ENCODE peak calls at places on chromosomes 3 and 15, in six cellular contexts. S is fibroblast of lung, Q is uterus, K is aorta, W is H9, Y is tibial artery. N is an unnamed sample. For H3K27me3, the result is how much of the 10 kb centered on the place peaks cover.

GRCh38 chr15:25710184-25710583 is 152.9 kb downstream of the ATP10A start:
- DNase-seq in S (no peak), Q (peak), K (peak), W (peak), Y (peak), N (peak)

GRCh38 chr3:44206301-44206700 is 35.4 kb upstream of the TOPAZ1 start:
- DNase-seq in S (no peak), Q (no peak), K (no peak), W (no peak), Y (no peak), N (no peak)

GRCh38 chr3:182671942-182672341 is 121.4 kb upstream of the ATP11B start:
- DNase-seq in S (no peak), Q (no peak), K (no peak), W (no peak), Y (no peak), N (no peak)

GRCh38 chr15:45114076-45114750 is at the start of the genes DUOX2 and DUOXA2:
- DNase-seq in S (no peak), Q (no peak), K (peak), W (no peak), Y (no peak), N (peak)

GRCh38 chr3:63519426-63519825 is 133.0 kb upstream of the SNTN start:
- DNase-seq in S (peak), Q (no peak), K (no peak), W (no peak), Y (no peak), N (no peak)

GRCh38 chr3:125359700-125360099 is 15.4 kb downstream of the ZNF148 start:
- DNase-seq in S (no peak), Q (no peak), K (no peak), W (no peak), Y (no peak), N (no peak)

GRCh38 chr3:101193957-101194356 is 126.4 kb downstream of the IMPG2 start:
- DNase-seq in S (no peak), Q (no peak), K (no peak), W (no peak), Y (no peak), N (no peak)

GRCh38 chr3:147392083-147392916 is 14.0 kb downstream of the ZIC4 start:
- DNase-seq in S (no peak), Q (no peak), K (peak), W (peak), Y (no peak), N (peak)

GRCh38 chr3:95049841-95050240 is 987.0 kb downstream of the NSUN3 start:
- DNase-seq in S (no peak), Q (no peak), K (no peak), W (no peak), Y (no peak), N (no peak)

GRCh38 chr15:75158402-75158801 is 43.3 kb upstream of the C15orf39 start:
- DNase-seq in S (no peak), Q (no peak), K (no peak), W (no peak), Y (no peak), N (no peak)

GRCh38 chr3:50655009-50655830 is 19.5 kb upstream of the DOCK3 start:
- DNase-seq in S (no peak), Q (no peak), K (peak), W (no peak), Y (peak), N (no peak)

GRCh38 chr3:190595212-190595795 is 81.4 kb downstream of the IL1RAP start:
- DNase-seq in S (no peak), Q (no peak), K (no peak), W (no peak), Y (no peak), N (no peak)

GRCh38 chr3:52892625-52893311 is 4.6 kb downstream of the STIMATE start:
- DNase-seq in S (no peak), Q (no peak), K (no peak), W (no peak), Y (no peak), N (no peak)

GRCh38 chr15:38589502-38589901 is 24.9 kb upstream of the RASGRP1 start:
- DNase-seq in S (peak), Q (no peak), K (no peak), W (no peak), Y (no peak), N (no peak)

GRCh38 chr15:55267401-55268053 is 22.1 kb downstream of the RAB27A start:
- DNase-seq in S (peak), Q (no peak), K (no peak), W (no peak), Y (peak), N (no peak)

GRCh38 chr3:52054689-52055511 is 1.5 kb downstream of the DUSP7 start:
- DNase-seq in S (no peak), Q (peak), K (no peak), W (peak), Y (no peak), N (peak)

GRCh38 chr15:79403501-79403900 is 28.6 kb upstream of the MINAR1 start:
- DNase-seq in S (no peak), Q (no peak), K (no peak), W (no peak), Y (no peak), N (no peak)

GRCh38 chr3:127610105-127610504 is 11.9 kb downstream of the MCM2 start:
- DNase-seq in S (no peak), Q (no peak), K (peak), W (no peak), Y (no peak), N (no peak)

GRCh38 chr3:15572138-15572537 is 29.2 kb downstream of the HACL1 start:
- DNase-seq in S (no peak), Q (no peak), K (no peak), W (no peak), Y (no peak), N (no peak)

GRCh38 chr15:79051941-79052731 is 38.4 kb downstream of the RASGRF1 start:
- DNase-seq in S (no peak), Q (no peak), K (no peak), W (no peak), Y (no peak), N (no peak)

GRCh38 chr3:24689353-24689752 is 194.7 kb upstream of the THRB start:
- DNase-seq in S (no peak), Q (no peak), K (no peak), W (no peak), Y (no peak), N (no peak)

GRCh38 chr3:23402728-23403505 is 199.8 kb downstream of the UBE2E2 start:
- DNase-seq in S (no peak), Q (no peak), K (no peak), W (no peak), Y (no peak), N (no peak)

GRCh38 chr3:140552403-140552802 is 125.5 kb upstream of the TRIM42 start:
- DNase-seq in S (no peak), Q (no peak), K (no peak), W (no peak), Y (no peak), N (peak)

GRCh38 chr3:89957461-89957860 is 850.0 kb downstream of the EPHA3 start:
- DNase-seq in S (no peak), Q (no peak), K (no peak), W (no peak), Y (no peak), N (no peak)

GRCh38 chr3:136955813-136956212 is 2.0 kb upstream of the IL20RB start:
- DNase-seq in S (peak), Q (no peak), K (no peak), W (no peak), Y (no peak), N (no peak)

GRCh38 chr3:4828279-4829030 is 150.8 kb upstream of the BHLHE40 start:
- DNase-seq in S (peak), Q (no peak), K (no peak), W (no peak), Y (peak), N (no peak)

GRCh38 chr3:60917136-60917535 is 334.1 kb downstream of the FHIT start:
- DNase-seq in S (no peak), Q (no peak), K (no peak), W (no peak), Y (no peak), N (no peak)

GRCh38 chr3:128006061-128006470 is 46.2 kb upstream of the SEC61A1 start:
- DNase-seq in S (no peak), Q (no peak), K (no peak), W (no peak), Y (no peak), N (peak)

GRCh38 chr15:87734571-87735373 is 521.8 kb downstream of the NTRK3 start:
- DNase-seq in S (no peak), Q (no peak), K (no peak), W (no peak), Y (no peak), N (no peak)

GRCh38 chr3:31968391-31968926 is 12.6 kb downstream of the OSBPL10 start:
- DNase-seq in S (peak), Q (no peak), K (no peak), W (no peak), Y (no peak), N (no peak)

GRCh38 chr3:54863366-54863765 is 64.5 kb downstream of the LRTM1 start:
- DNase-seq in S (no peak), Q (no peak), K (no peak), W (no peak), Y (no peak), N (no peak)

GRCh38 chr3:156676467-156677119 is 2.2 kb downstream of the TIPARP start:
- DNase-seq in S (no peak), Q (no peak), K (no peak), W (no peak), Y (no peak), N (no peak)

GRCh38 chr15:67105065-67105951 is 39.9 kb downstream of the SMAD3 start:
- DNase-seq in S (peak), Q (peak), K (peak), W (no peak), Y (peak), N (no peak)

GRCh38 chr3:156583469-156583868 is 28.6 kb upstream of the SSR3 start:
- DNase-seq in S (no peak), Q (no peak), K (no peak), W (no peak), Y (no peak), N (no peak)

DNA sequence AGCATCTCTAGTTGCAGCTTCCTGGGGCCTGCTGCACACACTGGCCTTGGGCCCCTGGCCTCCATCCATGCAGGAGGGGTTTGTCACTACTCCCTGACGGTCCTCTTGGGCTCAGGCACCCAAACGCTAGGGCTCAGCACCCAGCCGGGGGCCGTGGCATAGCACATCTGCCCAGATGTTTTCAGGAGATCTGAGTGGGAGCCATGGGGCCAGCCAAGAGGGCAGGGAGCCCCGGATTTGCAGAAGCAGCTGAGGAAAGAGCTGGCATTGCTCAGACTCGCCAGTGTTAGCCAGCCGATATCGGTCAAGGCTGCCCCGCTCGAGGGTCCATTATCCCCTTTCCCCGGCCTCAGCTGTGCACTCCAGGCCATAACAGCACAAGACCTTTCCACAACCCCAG is 1.5 kb upstream of the ALDH1A3 start:
- DNase-seq in S (no peak), Q (no peak), K (no peak), W (no peak), Y (no peak), N (no peak)
- H3K27me3 ChIP-seq in S (under half), Q (under half), K (under half), W (under half), Y (under half), N (half or more)

GRCh38 chr15:76345880-76346665 is 9.5 kb downstream of the ISL2 start:
- DNase-seq in S (no peak), Q (no peak), K (no peak), W (peak), Y (no peak), N (peak)

GRCh38 chr15:76353023-76353577 is 16.5 kb downstream of the ISL2 start:
- DNase-seq in S (no peak), Q (no peak), K (no peak), W (no peak), Y (no peak), N (no peak)

GRCh38 chr15:76347507-76348055 is 11.0 kb downstream of the ISL2 start:
- DNase-seq in S (no peak), Q (no peak), K (no peak), W (no peak), Y (no peak), N (no peak)

GRCh38 chr15:76346666-76347506 is 10.3 kb downstream of the ISL2 start:
- DNase-seq in S (peak), Q (no peak), K (no peak), W (peak), Y (no peak), N (peak)

DNA sequence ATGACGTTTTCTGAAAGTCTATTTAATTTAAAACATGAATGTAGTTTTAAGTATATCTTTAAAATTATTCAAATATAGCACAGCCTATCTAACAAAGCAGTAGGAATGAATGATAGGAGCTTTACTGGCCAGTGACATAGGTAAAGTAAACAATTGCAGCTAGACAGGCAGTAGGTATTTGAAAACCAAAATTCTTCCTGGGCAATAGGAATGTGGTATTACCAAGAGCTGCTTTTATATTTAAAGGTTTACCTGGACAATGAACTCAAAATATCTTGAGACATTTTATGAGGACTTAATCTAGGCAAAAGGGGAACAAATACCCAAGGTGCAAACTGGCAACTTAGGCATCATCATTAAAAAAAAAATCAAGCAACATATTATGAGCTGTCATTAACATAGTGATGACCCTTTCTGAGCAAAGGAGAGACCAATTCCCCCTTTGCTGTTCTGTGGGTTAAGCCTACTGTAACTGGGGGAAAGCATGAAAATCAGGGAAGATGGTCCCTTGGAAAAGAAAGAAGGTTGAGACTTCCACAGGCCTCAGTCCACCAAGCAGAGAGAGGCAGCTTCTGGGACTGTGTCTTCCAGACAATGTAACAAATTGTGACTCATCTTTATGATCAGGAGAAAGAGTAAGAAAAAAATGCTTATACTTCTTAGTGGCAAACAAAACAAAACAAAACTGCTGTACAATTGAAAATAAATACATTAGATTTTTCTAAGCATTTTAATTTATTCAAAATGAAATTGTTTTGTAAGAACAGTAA is 12.9 kb downstream of the ISL2 start:
- DNase-seq in S (no peak), Q (no peak), K (no peak), W (no peak), Y (no peak), N (no peak)
- H3K27me3 ChIP-seq in S (under half), Q (under half), K (under half), W (under half), Y (under half), N (half or more)

GRCh38 chr15:52784799-52785671 is 5.1 kb downstream of the ONECUT1 start:
- DNase-seq in S (no peak), Q (no peak), K (no peak), W (peak), Y (no peak), N (peak)
- H3K27me3 ChIP-seq in S (half or more), Q (half or more), K (under half), W (half or more), Y (under half), N (half or more)

GRCh38 chr15:41505776-41506175 is 7.9 kb downstream of the LTK start:
- DNase-seq in S (no peak), Q (no peak), K (no peak), W (no peak), Y (no peak), N (no peak)
- H3K27me3 ChIP-seq in S (under half), Q (under half), K (under half), W (half or more), Y (under half), N (half or more)

GRCh38 chr15:37111427-37111717 is 11.0 kb upstream of the MEIS2 start:
- DNase-seq in S (no peak), Q (no peak), K (no peak), W (no peak), Y (no peak), N (no peak)
- H3K27me3 ChIP-seq in S (under half), Q (under half), K (under half), W (half or more), Y (under half), N (half or more)

GRCh38 chr15:62164500-62165028 is 521 bp downstream of the C2CD4B start:
- DNase-seq in S (no peak), Q (no peak), K (peak), W (peak), Y (no peak), N (peak)
- H3K27me3 ChIP-seq in S (under half), Q (under half), K (under half), W (under half), Y (under half), N (half or more)

DNA sequence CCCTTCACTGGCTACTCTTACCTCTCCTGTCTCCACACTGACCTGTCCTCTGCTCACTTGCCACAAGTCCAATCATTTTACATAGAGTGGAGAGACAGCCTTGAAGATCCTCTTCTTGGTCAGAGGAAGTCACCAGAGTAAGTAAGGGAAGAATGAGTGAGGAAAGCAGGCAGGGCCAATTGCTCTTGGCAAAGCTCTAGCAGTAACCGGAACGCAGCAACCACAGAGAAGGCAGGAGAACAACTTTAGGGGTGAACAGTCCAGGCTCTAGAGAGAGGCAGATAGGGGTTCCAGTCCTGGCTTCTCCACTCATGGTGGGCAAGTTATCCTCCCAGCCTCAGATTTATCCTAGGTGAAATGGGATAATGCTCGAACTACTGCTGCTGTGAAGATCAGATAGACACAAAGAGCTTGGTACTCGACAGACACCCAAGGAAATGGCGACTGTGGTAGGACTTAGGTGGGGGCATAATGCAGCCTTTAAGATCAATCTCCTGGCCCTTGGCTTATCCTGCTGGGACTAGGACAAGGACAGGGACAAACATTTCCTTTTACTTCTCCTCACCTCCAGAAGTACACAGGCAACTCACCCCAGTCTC is 1.2 kb upstream of the ADAMTSL3 start:
- DNase-seq in S (no peak), Q (no peak), K (no peak), W (no peak), Y (no peak), N (no peak)
- H3K27me3 ChIP-seq in S (under half), Q (under half), K (under half), W (under half), Y (under half), N (under half)

DNA sequence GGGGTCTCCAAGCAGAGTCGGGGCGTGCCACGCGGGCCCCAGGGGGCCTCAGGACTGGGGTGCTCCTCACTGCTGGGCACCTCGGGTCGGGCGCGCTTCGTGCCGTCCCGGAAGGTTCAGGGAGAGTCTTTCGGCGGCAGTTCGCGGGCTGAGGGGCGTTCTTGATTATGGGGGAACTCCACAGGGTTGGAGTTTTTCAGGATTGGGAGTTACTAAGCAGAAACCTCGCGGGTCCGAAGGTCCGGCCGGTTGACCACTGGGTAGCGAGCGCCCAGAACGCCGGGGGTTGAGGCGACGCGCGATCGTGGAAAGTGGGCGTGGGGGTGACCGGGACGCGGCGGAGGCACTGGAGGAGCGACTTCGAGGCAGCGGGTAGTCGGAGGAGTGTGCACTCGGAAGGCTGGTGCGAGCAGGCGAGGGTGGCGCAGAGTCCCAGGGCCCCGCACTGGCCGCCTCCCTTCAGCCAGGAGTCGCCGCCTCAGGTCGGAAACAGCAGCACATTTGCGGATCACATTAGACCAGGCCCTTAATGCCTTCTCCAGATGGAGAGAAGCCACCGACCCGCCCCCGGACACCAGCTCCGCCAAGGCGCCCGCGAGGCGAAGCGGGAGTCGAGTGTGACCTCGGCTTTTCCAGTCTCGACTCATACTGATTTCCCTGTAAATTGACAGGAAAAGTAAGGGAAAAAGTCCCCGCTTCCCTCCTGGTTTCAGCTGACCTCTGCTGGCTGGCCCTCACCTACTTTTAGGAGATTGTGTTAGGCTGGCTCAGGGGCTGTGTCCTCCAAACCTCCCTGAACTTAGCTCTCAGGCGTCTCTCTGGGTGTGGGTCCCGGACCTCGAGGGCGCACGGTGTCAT is 685 bp downstream of the ADAMTSL3 start:
- DNase-seq in S (no peak), Q (peak), K (peak), W (peak), Y (peak), N (peak)
- H3K27me3 ChIP-seq in S (under half), Q (under half), K (under half), W (under half), Y (under half), N (under half)